ENCODE peak calls at places on chromosomes 3 and 15, in eight cellular contexts. Q is lung, R is heart right ventricle, K is astrocyte of the spinal cord, Z is skeletal muscle cell, G is MV-4-11, E is BE2C, F is endothelial cell. S is an unnamed sample.

GRCh38 chr3:190385835-190386688 is 1.9 kb upstream of the CLDN16 start:
- DNase-seq in K (peak; percentile 94), Q (no peak), E (no peak), Z (peak; percentile 94), R (no peak), G (peak; percentile 62), F (no peak), S (no peak)

GRCh38 chr3:88219138-88219792 is 69.5 kb downstream of the C3orf38 start:
- DNase-seq in K (peak; percentile 73), E (peak; percentile 55), F (peak; percentile 66), Z (no peak), Q (peak; percentile 39), R (no peak), G (peak; percentile 37), S (no peak)

GRCh38 chr3:16322189-16322588 is 57.2 kb downstream of the OXNAD1 start:
- DNase-seq in R (no peak), Q (no peak), F (no peak), E (no peak), G (no peak), K (no peak), Z (no peak), S (no peak)

GRCh38 chr3:181660337-181660736 is 51.4 kb upstream of the SOX2 start:
- DNase-seq in G (no peak), K (no peak), Q (no peak), E (no peak), R (no peak), F (no peak), Z (no peak), S (no peak)

GRCh38 chr3:142211034-142211433 is 14.4 kb downstream of the GK5 start:
- DNase-seq in Z (no peak), E (peak; percentile 66), G (no peak), F (peak; percentile 22), K (no peak), R (no peak), Q (no peak), S (no peak)

GRCh38 chr3:98343647-98344507 is 9.8 kb upstream of the OR5K4 start:
- DNase-seq in K (peak; percentile 5), R (no peak), Q (no peak), G (peak; percentile 57), Z (no peak), E (peak; percentile 65), F (peak; percentile 66), S (peak; percentile 76)

GRCh38 chr3:159239054-159239453 is 437.2 kb downstream of the MFSD1 start:
- DNase-seq in Q (no peak), E (no peak), K (peak; percentile 56), G (no peak), Z (peak; percentile 56), R (no peak), F (no peak), S (no peak)

GRCh38 chr15:66838671-66839239 is 136.7 kb downstream of the SMAD6 start:
- DNase-seq in Q (no peak), G (peak; percentile 4), F (peak; percentile 40), Z (no peak), E (no peak), K (peak; percentile 54), R (no peak), S (no peak)

GRCh38 chr3:63877737-63878393 is 14.2 kb downstream of the ATXN7 start:
- DNase-seq in Q (no peak), Z (peak; percentile 17), E (no peak), F (no peak), R (no peak), G (no peak), K (peak; percentile 42), S (no peak)

GRCh38 chr3:69999191-70000027 is at the start of gene SAMMSON:
- DNase-seq in Q (no peak), Z (no peak), E (no peak), G (no peak), F (no peak), R (no peak), K (peak; percentile 51), S (peak; percentile 55)

GRCh38 chr3:27378331-27378730 is 9.1 kb upstream of the NEK10 start:
- DNase-seq in G (no peak), F (no peak), Q (no peak), R (no peak), K (no peak), Z (no peak), E (no peak), S (no peak)

GRCh38 chr3:109118584-109118983 is 650 bp upstream of the MORC1 start:
- DNase-seq in Q (no peak), K (no peak), R (no peak), E (no peak), F (no peak), G (no peak), Z (no peak), S (no peak)

GRCh38 chr15:55518009-55518408 is 10.0 kb upstream of the DNAAF4 start:
- DNase-seq in K (no peak), Q (no peak), G (no peak), E (no peak), R (no peak), Z (no peak), F (no peak), S (no peak)

GRCh38 chr15:92707880-92708551 is 52.4 kb upstream of the FAM174B start:
- DNase-seq in E (no peak), F (no peak), G (no peak), Q (no peak), R (no peak), Z (no peak), K (no peak), S (no peak)

GRCh38 chr3:58164199-58164879 is 46.4 kb downstream of the DNASE1L3 start:
- DNase-seq in E (peak; percentile 15), G (no peak), Q (peak; percentile 75), K (peak; percentile 84), Z (no peak), R (peak; percentile 85), F (no peak), S (no peak)

GRCh38 chr3:65174713-65175112 is 486.9 kb upstream of the ADAMTS9 start:
- DNase-seq in K (no peak), Q (no peak), G (peak; percentile 0), F (no peak), R (no peak), Z (no peak), E (peak; percentile 68), S (no peak)

GRCh38 chr3:148757238-148757930 is 59.7 kb downstream of the AGTR1 start:
- DNase-seq in R (no peak), K (peak; percentile 84), E (no peak), F (no peak), Q (no peak), G (peak; percentile 96), Z (peak; percentile 79), S (no peak)

GRCh38 chr15:71649894-71650293 is 160.5 kb upstream of the NR2E3 start:
- DNase-seq in F (no peak), Z (no peak), G (no peak), Q (no peak), R (no peak), E (no peak), K (no peak), S (no peak)

GRCh38 chr3:56812749-56813655 is 11.3 kb upstream of the ARHGEF3 start:
- DNase-seq in K (peak; percentile 36), Q (no peak), R (no peak), G (no peak), E (no peak), F (no peak), Z (no peak), S (no peak)

GRCh38 chr3:52892625-52893311 is 4.6 kb downstream of the STIMATE start:
- DNase-seq in Z (no peak), Q (no peak), E (no peak), R (no peak), K (no peak), G (peak; percentile 71), F (no peak), S (no peak)

GRCh38 chr3:71584216-71585061 is 911 bp upstream of the FOXP1 start:
- DNase-seq in Z (no peak), K (peak; percentile 69), G (peak; percentile 65), R (peak; percentile 30), F (peak; percentile 34), E (peak; percentile 43), Q (peak; percentile 44), S (no peak)

GRCh38 chr3:79086514-79086913 is 681.3 kb downstream of the ROBO1 start:
- DNase-seq in E (peak; percentile 62), K (peak; percentile 64), F (peak; percentile 67), G (peak; percentile 37), R (no peak), Z (peak; percentile 9), Q (peak; percentile 30), S (peak; percentile 63)

GRCh38 chr3:126480864-126481263 is 5.2 kb upstream of the ZXDC start:
- DNase-seq in Q (no peak), G (no peak), Z (no peak), F (no peak), E (no peak), K (no peak), R (no peak), S (no peak)

GRCh38 chr15:45458746-45459403 is 63.7 kb downstream of the SLC30A4 start:
- DNase-seq in Z (no peak), F (peak; percentile 78), Q (peak; percentile 75), G (peak; percentile 20), R (peak; percentile 49), E (peak; percentile 69), K (peak; percentile 55), S (peak; percentile 91)

GRCh38 chr3:33681667-33682066 is 36.4 kb downstream of the CLASP2 start:
- DNase-seq in Z (no peak), F (no peak), K (no peak), E (no peak), Q (no peak), G (no peak), R (no peak), S (no peak)

GRCh38 chr3:58137306-58137705 is 73.5 kb downstream of the DNASE1L3 start:
- DNase-seq in F (no peak), Z (no peak), E (no peak), Q (no peak), G (no peak), K (no peak), R (no peak), S (no peak)

GRCh38 chr3:3127432-3128010 is 781 bp downstream of the TRNT1 start:
- DNase-seq in R (no peak), K (no peak), Z (no peak), Q (no peak), E (no peak), G (no peak), F (no peak), S (no peak)